ENCODE peak calls at places on chromosomes 6 and 20, in four cellular contexts. A is GM12878, D is HepG2, O is K562. H is an unnamed sample.
A peak's percentile ranks its signal among the peaks of the same experiment; 100 is the strongest.

GRCh38 chr20:12410783-12411182 is 493.1 kb downstream of the BTBD3 start:
- DNase-seq in A (no peak), D (no peak), O (no peak), H (no peak)

GRCh38 chr6:56072856-56073255 is 174.5 kb downstream of the COL21A1 start:
- DNase-seq in A (no peak), D (no peak), O (no peak), H (no peak)

GRCh38 chr20:46159101-46159897 is 41.2 kb downstream of the CD40 start:
- DNase-seq in A (no peak), D (no peak), O (no peak), H (no peak)

GRCh38 chr6:1406306-1407058 is 17.1 kb downstream of the FOXF2 start:
- DNase-seq in A (no peak), D (no peak), O (no peak), H (no peak)

GRCh38 chr20:9966966-9967365 is 67.8 kb upstream of the ANKEF1 start:
- DNase-seq in A (no peak), D (peak; percentile 13), O (no peak), H (no peak)

GRCh38 chr6:104182811-104183210 is 676.9 kb downstream of the HACE1 start:
- DNase-seq in A (no peak), D (no peak), O (no peak), H (no peak)

GRCh38 chr6:168128631-168129291 is 49.7 kb upstream of the FRMD1 start:
- DNase-seq in A (no peak), D (no peak), O (no peak), H (no peak)

GRCh38 chr6:137522399-137522798 is 28.2 kb upstream of the OLIG3 start:
- DNase-seq in A (no peak), D (no peak), O (no peak), H (no peak)

GRCh38 chr20:40506567-40506966 is 182.5 kb downstream of the MAFB start:
- DNase-seq in A (no peak), D (peak; percentile 37), O (peak; percentile 8), H (no peak)

GRCh38 chr6:108546079-108547049 is 14.4 kb upstream of the FOXO3 start:
- DNase-seq in A (no peak), D (no peak), O (no peak), H (no peak)

GRCh38 chr6:108549241-108549640 is 11.5 kb upstream of the FOXO3 start:
- DNase-seq in A (no peak), D (no peak), O (no peak), H (no peak)

GRCh38 chr6:108541843-108542795 is 18.6 kb upstream of the FOXO3 start:
- DNase-seq in A (no peak), D (peak; percentile 51), O (peak; percentile 64), H (peak; percentile 59)

GRCh38 chr6:108543165-108543940 is 17.4 kb upstream of the FOXO3 start:
- DNase-seq in A (no peak), D (no peak), O (no peak), H (no peak)

DNA sequence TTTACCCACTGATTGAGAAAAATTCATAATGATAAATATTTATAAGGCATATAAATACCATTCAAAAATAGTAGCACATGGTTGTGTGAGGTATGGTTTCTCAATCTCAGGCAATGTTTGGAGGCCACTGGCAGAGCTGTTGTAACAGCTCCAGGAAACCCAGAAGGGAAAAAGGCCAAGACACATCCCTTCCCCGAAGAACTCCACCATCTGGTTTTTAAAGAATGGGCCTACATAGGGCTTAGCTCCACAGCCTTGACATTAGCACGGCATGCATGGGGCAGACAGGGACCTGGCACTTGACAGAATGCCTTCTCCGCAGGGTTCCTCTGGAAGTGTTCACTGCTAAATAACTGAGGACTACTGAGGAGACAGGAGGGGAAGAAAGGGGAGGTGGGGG is 16.1 kb upstream of the FOXO3 start:
- DNase-seq in A (no peak), D (no peak), O (no peak), H (no peak)
- TF ChIP-seq HDAC6 in A (no peak), D (no peak), O (no peak), H (no peak)

GRCh38 chr6:33319939-33320314 is 2.4 kb upstream of the ZBTB22 start:
- DNase-seq in A (no peak), D (no peak), O (no peak), H (no peak)

GRCh38 chr6:33323623-33323948 is 6.0 kb upstream of the ZBTB22 start:
- DNase-seq in A (no peak), D (no peak), O (peak; percentile 35), H (peak; percentile 57)

GRCh38 chr6:33320315-33321181 is 3.0 kb upstream of the ZBTB22 start:
- DNase-seq in A (no peak), D (no peak), O (peak; percentile 36), H (no peak)

GRCh38 chr6:33321227-33321626 is 3.7 kb upstream of the ZBTB22 start:
- DNase-seq in A (no peak), D (no peak), O (no peak), H (no peak)

DNA sequence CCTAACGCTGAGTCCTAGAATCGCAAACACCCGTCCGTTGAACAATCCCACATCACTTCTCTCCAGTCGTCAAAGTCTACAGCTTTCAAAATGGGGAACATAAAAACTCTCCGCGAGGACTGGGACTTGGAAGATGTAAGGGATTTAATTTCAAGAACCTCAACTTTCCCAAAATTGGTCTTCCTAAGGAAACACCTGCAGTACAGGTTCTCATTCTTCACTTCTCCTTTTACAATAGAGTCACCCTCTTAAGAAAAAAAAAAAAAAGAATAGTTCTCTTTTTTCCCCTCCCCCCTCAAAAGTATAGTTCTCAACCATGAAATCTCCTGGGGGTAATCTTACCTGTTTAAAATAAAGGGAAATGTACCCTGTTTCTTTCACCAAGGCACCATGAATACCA is 6.6 kb upstream of the ZBTB22 start:
- DNase-seq in A (no peak), D (no peak), O (no peak), H (no peak)
- TF ChIP-seq CTCF in A (no peak), D (no peak), O (no peak), H (no peak)

GRCh38 chr6:148382856-148383255 is 40.2 kb downstream of the SASH1 start:
- DNase-seq in A (no peak), D (no peak), O (no peak), H (no peak)
- TF ChIP-seq HDAC6 in A (no peak), D (no peak), O (no peak), H (no peak)

DNA sequence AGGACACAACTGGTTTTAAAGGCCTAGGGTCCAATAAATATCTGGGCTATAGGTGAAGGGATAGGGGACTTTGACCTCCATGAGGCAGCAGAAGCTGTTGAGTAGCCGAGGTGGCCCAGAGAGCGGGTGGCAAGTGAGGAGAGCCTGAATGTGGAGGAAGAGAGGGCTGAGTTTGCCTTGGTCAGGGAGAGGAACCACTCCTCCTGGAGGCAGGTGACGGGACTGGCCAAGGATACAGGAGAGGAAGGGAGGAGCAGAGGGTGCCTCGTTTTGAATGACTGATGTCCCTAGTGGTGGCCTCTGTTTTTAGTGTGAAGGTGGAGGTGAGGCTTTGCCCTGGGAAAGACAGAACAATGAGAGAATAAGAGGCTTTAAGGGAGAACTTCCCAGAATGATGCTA is 19.1 kb upstream of the AAR2 start:
- DNase-seq in A (no peak), D (peak; percentile 70), O (peak; percentile 67), H (peak; percentile 70)
- TF ChIP-seq CTCF in A (peak; percentile 3), D (peak; percentile 40), O (peak; percentile 66), H (peak; percentile 90)

GRCh38 chr6:3912366-3913076 is 63.3 kb downstream of the FAM50B start:
- DNase-seq in A (no peak), D (peak; percentile 30), O (no peak), H (peak; percentile 7)

GRCh38 chr6:3911130-3911529 is 62.0 kb downstream of the FAM50B start:
- DNase-seq in A (no peak), D (no peak), O (no peak), H (no peak)

GRCh38 chr6:3910264-3910663 is 61.1 kb downstream of the FAM50B start:
- DNase-seq in A (no peak), D (no peak), O (no peak), H (no peak)

GRCh38 chr6:3913077-3913957 is 64.1 kb downstream of the FAM50B start:
- DNase-seq in A (no peak), D (peak; percentile 99), O (peak; percentile 84), H (peak; percentile 7)

GRCh38 chr6:3911614-3912336 is 62.6 kb downstream of the FAM50B start:
- DNase-seq in A (no peak), D (peak; percentile 93), O (peak; percentile 81), H (no peak)
- TF ChIP-seq HDAC6 in A (no peak), D (no peak), O (no peak), H (no peak)